ENCODE peak calls at places on chromosomes 12 and 14, in nine cellular contexts. One of them, this sample, is unnamed.

GRCh38 chr14:81400202-81400678 is at the start of gene STON2:
- DNase-seq in fibroblast of pulmonary artery: peak
- DNase-seq in brain microvascular endothelial cell: peak
- DNase-seq in body of pancreas: peak
- DNase-seq in ovary: no peak
- DNase-seq in mammary epithelial cell: peak
- DNase-seq in heart left ventricle: no peak
- DNase-seq in lower lobe of right lung: no peak
- DNase-seq in CD8-positive, alpha-beta T cell: no peak
- DNase-seq in this sample: no peak

GRCh38 chr14:52911904-52912303 is 38.9 kb downstream of the FERMT2 start:
- DNase-seq in fibroblast of pulmonary artery: no peak
- DNase-seq in brain microvascular endothelial cell: no peak
- DNase-seq in body of pancreas: no peak
- DNase-seq in ovary: no peak
- DNase-seq in mammary epithelial cell: no peak
- DNase-seq in heart left ventricle: no peak
- DNase-seq in lower lobe of right lung: no peak
- DNase-seq in CD8-positive, alpha-beta T cell: no peak
- DNase-seq in this sample: no peak

GRCh38 chr12:54429014-54429471 is 10.0 kb upstream of the ITGA5 start:
- DNase-seq in fibroblast of pulmonary artery: no peak
- DNase-seq in brain microvascular endothelial cell: no peak
- DNase-seq in body of pancreas: no peak
- DNase-seq in ovary: no peak
- DNase-seq in mammary epithelial cell: no peak
- DNase-seq in heart left ventricle: no peak
- DNase-seq in lower lobe of right lung: no peak
- DNase-seq in CD8-positive, alpha-beta T cell: no peak
- DNase-seq in this sample: no peak

GRCh38 chr14:100884456-100884855 is 19.1 kb downstream of the RTL1 start:
- DNase-seq in fibroblast of pulmonary artery: no peak
- DNase-seq in brain microvascular endothelial cell: no peak
- DNase-seq in body of pancreas: no peak
- DNase-seq in ovary: no peak
- DNase-seq in mammary epithelial cell: no peak
- DNase-seq in heart left ventricle: no peak
- DNase-seq in lower lobe of right lung: no peak
- DNase-seq in CD8-positive, alpha-beta T cell: no peak
- DNase-seq in this sample: no peak

GRCh38 chr12:3452348-3452747 is 38.7 kb upstream of the PRMT8 start:
- DNase-seq in fibroblast of pulmonary artery: no peak
- DNase-seq in brain microvascular endothelial cell: no peak
- DNase-seq in body of pancreas: no peak
- DNase-seq in ovary: no peak
- DNase-seq in mammary epithelial cell: no peak
- DNase-seq in heart left ventricle: no peak
- DNase-seq in lower lobe of right lung: no peak
- DNase-seq in CD8-positive, alpha-beta T cell: no peak
- DNase-seq in this sample: no peak

GRCh38 chr12:38886064-38886463 is 19.3 kb downstream of the CPNE8 start:
- DNase-seq in fibroblast of pulmonary artery: peak
- DNase-seq in brain microvascular endothelial cell: peak
- DNase-seq in body of pancreas: peak
- DNase-seq in ovary: no peak
- DNase-seq in mammary epithelial cell: peak
- DNase-seq in heart left ventricle: no peak
- DNase-seq in lower lobe of right lung: no peak
- DNase-seq in CD8-positive, alpha-beta T cell: no peak
- DNase-seq in this sample: peak

GRCh38 chr12:48973531-48973930 is 2.0 kb upstream of the WNT10B start:
- DNase-seq in fibroblast of pulmonary artery: no peak
- DNase-seq in brain microvascular endothelial cell: no peak
- DNase-seq in body of pancreas: no peak
- DNase-seq in ovary: no peak
- DNase-seq in mammary epithelial cell: no peak
- DNase-seq in heart left ventricle: peak
- DNase-seq in lower lobe of right lung: peak
- DNase-seq in CD8-positive, alpha-beta T cell: no peak
- DNase-seq in this sample: no peak

GRCh38 chr14:64110832-64111231 is 183.3 kb downstream of the ESR2 start:
- DNase-seq in fibroblast of pulmonary artery: no peak
- DNase-seq in brain microvascular endothelial cell: no peak
- DNase-seq in body of pancreas: no peak
- DNase-seq in ovary: no peak
- DNase-seq in mammary epithelial cell: peak
- DNase-seq in heart left ventricle: no peak
- DNase-seq in lower lobe of right lung: no peak
- DNase-seq in CD8-positive, alpha-beta T cell: no peak
- DNase-seq in this sample: peak

GRCh38 chr14:76576047-76576741 is 185.1 kb upstream of the VASH1 start:
- DNase-seq in fibroblast of pulmonary artery: peak
- DNase-seq in brain microvascular endothelial cell: no peak
- DNase-seq in body of pancreas: peak
- DNase-seq in ovary: no peak
- DNase-seq in mammary epithelial cell: no peak
- DNase-seq in heart left ventricle: no peak
- DNase-seq in lower lobe of right lung: no peak
- DNase-seq in CD8-positive, alpha-beta T cell: no peak
- DNase-seq in this sample: peak

GRCh38 chr14:68283378-68284123 is 464.0 kb downstream of the RAD51B start:
- DNase-seq in fibroblast of pulmonary artery: no peak
- DNase-seq in brain microvascular endothelial cell: no peak
- DNase-seq in body of pancreas: peak
- DNase-seq in ovary: no peak
- DNase-seq in mammary epithelial cell: no peak
- DNase-seq in heart left ventricle: peak
- DNase-seq in lower lobe of right lung: peak
- DNase-seq in CD8-positive, alpha-beta T cell: peak
- DNase-seq in this sample: no peak

DNA sequence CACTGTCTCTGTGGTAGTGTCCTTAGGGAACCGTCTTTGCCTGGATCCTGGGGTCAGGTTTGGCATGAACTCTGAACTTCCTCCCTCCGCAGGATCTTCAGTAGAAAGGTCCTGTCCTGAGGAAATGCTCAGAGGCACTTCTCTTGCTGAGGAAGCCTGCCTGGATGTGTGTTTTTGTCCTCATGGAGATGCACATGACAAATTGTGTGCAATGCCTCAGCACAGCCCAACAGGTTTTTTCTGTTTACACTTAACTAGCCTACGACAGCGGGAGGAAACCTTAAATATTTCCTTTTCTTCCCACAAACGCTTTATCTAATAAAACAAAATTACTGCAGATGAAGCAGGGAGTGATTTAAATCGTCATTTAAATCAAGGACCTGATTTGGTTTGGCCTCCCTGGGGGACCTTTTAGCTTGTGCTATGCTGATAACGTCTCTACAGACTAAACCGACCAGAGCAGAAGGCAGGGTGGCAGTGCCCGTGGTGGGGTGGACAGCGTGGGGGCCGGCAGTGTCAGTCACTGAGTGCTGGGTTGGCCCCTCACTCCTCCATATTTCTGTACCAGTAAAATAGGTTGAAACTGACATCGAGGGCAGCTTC is 18.5 kb downstream of the FBXL14 start:
- DNase-seq in fibroblast of pulmonary artery: peak
- DNase-seq in brain microvascular endothelial cell: no peak
- DNase-seq in body of pancreas: peak
- DNase-seq in ovary: no peak
- DNase-seq in mammary epithelial cell: no peak
- DNase-seq in heart left ventricle: no peak
- DNase-seq in lower lobe of right lung: no peak
- DNase-seq in CD8-positive, alpha-beta T cell: no peak
- DNase-seq in this sample: peak
- H3K4me3 ChIP-seq in fibroblast of pulmonary artery: peak
- H3K4me3 ChIP-seq in brain microvascular endothelial cell: no peak
- H3K4me3 ChIP-seq in body of pancreas: no peak
- H3K4me3 ChIP-seq in ovary: peak
- H3K4me3 ChIP-seq in mammary epithelial cell: no peak
- H3K4me3 ChIP-seq in heart left ventricle: no peak
- H3K4me3 ChIP-seq in lower lobe of right lung: peak
- H3K4me3 ChIP-seq in CD8-positive, alpha-beta T cell: no peak
- H3K4me3 ChIP-seq in this sample: peak

GRCh38 chr12:66352197-66352596 is 49.9 kb downstream of the HELB start:
- DNase-seq in fibroblast of pulmonary artery: peak
- DNase-seq in brain microvascular endothelial cell: peak
- DNase-seq in body of pancreas: no peak
- DNase-seq in ovary: no peak
- DNase-seq in mammary epithelial cell: no peak
- DNase-seq in heart left ventricle: no peak
- DNase-seq in lower lobe of right lung: no peak
- DNase-seq in CD8-positive, alpha-beta T cell: no peak
- DNase-seq in this sample: peak
- TF ChIP-seq CTCF in fibroblast of pulmonary artery: peak
- TF ChIP-seq CTCF in brain microvascular endothelial cell: peak
- TF ChIP-seq CTCF in body of pancreas: no peak
- TF ChIP-seq CTCF in ovary: no peak
- TF ChIP-seq CTCF in mammary epithelial cell: peak
- TF ChIP-seq CTCF in heart left ventricle: no peak
- TF ChIP-seq CTCF in lower lobe of right lung: no peak
- TF ChIP-seq CTCF in CD8-positive, alpha-beta T cell: no peak
- TF ChIP-seq CTCF in this sample: peak

GRCh38 chr14:61582815-61583214 is 112.5 kb upstream of the HIF1A start:
- DNase-seq in fibroblast of pulmonary artery: no peak
- DNase-seq in brain microvascular endothelial cell: no peak
- DNase-seq in body of pancreas: no peak
- DNase-seq in ovary: no peak
- DNase-seq in mammary epithelial cell: no peak
- DNase-seq in heart left ventricle: peak
- DNase-seq in lower lobe of right lung: no peak
- DNase-seq in CD8-positive, alpha-beta T cell: no peak
- DNase-seq in this sample: no peak
- H3K4me3 ChIP-seq in fibroblast of pulmonary artery: no peak
- H3K4me3 ChIP-seq in brain microvascular endothelial cell: no peak
- H3K4me3 ChIP-seq in body of pancreas: no peak
- H3K4me3 ChIP-seq in ovary: no peak
- H3K4me3 ChIP-seq in mammary epithelial cell: no peak
- H3K4me3 ChIP-seq in heart left ventricle: no peak
- H3K4me3 ChIP-seq in lower lobe of right lung: no peak
- H3K4me3 ChIP-seq in CD8-positive, alpha-beta T cell: no peak
- H3K4me3 ChIP-seq in this sample: no peak

DNA sequence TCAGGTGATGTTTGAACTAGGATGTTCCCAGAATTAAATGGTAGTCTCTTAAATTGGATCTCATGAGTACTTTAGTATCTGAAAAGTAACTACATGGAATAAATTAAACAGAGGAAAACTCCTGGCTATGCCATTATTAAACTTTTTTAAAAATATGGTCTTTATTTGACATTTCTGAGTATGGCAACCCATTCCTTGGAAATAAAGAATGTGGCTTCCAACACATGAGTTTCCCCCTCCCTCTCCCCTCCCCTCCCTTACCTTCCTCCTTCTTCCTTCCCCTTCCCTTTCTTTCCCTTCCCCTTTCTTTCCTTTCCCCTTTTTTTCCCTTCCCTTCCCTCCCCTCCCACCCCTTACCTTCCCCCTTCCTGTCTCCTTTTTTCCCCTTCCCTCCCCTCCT is 940.2 kb downstream of the DIO2 start:
- DNase-seq in fibroblast of pulmonary artery: no peak
- DNase-seq in brain microvascular endothelial cell: no peak
- DNase-seq in body of pancreas: no peak
- DNase-seq in ovary: no peak
- DNase-seq in mammary epithelial cell: no peak
- DNase-seq in heart left ventricle: no peak
- DNase-seq in lower lobe of right lung: no peak
- DNase-seq in CD8-positive, alpha-beta T cell: no peak
- DNase-seq in this sample: no peak
- TF ChIP-seq CTCF in fibroblast of pulmonary artery: no peak
- TF ChIP-seq CTCF in brain microvascular endothelial cell: no peak
- TF ChIP-seq CTCF in body of pancreas: no peak
- TF ChIP-seq CTCF in ovary: no peak
- TF ChIP-seq CTCF in mammary epithelial cell: no peak
- TF ChIP-seq CTCF in heart left ventricle: no peak
- TF ChIP-seq CTCF in lower lobe of right lung: no peak
- TF ChIP-seq CTCF in CD8-positive, alpha-beta T cell: no peak
- TF ChIP-seq CTCF in this sample: no peak

GRCh38 chr14:85533821-85534271 is 3.9 kb downstream of the FLRT2 start:
- DNase-seq in fibroblast of pulmonary artery: peak
- DNase-seq in brain microvascular endothelial cell: no peak
- DNase-seq in body of pancreas: peak
- DNase-seq in ovary: peak
- DNase-seq in mammary epithelial cell: peak
- DNase-seq in heart left ventricle: peak
- DNase-seq in lower lobe of right lung: peak
- DNase-seq in CD8-positive, alpha-beta T cell: no peak
- DNase-seq in this sample: peak
- H3K4me3 ChIP-seq in fibroblast of pulmonary artery: peak
- H3K4me3 ChIP-seq in brain microvascular endothelial cell: peak
- H3K4me3 ChIP-seq in body of pancreas: peak
- H3K4me3 ChIP-seq in ovary: peak
- H3K4me3 ChIP-seq in mammary epithelial cell: peak
- H3K4me3 ChIP-seq in heart left ventricle: peak
- H3K4me3 ChIP-seq in lower lobe of right lung: peak
- H3K4me3 ChIP-seq in CD8-positive, alpha-beta T cell: no peak
- H3K4me3 ChIP-seq in this sample: peak

GRCh38 chr12:24483732-24484131 is 465.2 kb downstream of the BCAT1 start:
- DNase-seq in fibroblast of pulmonary artery: no peak
- DNase-seq in brain microvascular endothelial cell: no peak
- DNase-seq in body of pancreas: no peak
- DNase-seq in ovary: no peak
- DNase-seq in mammary epithelial cell: no peak
- DNase-seq in heart left ventricle: no peak
- DNase-seq in lower lobe of right lung: no peak
- DNase-seq in CD8-positive, alpha-beta T cell: no peak
- DNase-seq in this sample: no peak
- TF ChIP-seq CTCF in fibroblast of pulmonary artery: no peak
- TF ChIP-seq CTCF in brain microvascular endothelial cell: no peak
- TF ChIP-seq CTCF in body of pancreas: no peak
- TF ChIP-seq CTCF in ovary: no peak
- TF ChIP-seq CTCF in mammary epithelial cell: no peak
- TF ChIP-seq CTCF in heart left ventricle: no peak
- TF ChIP-seq CTCF in lower lobe of right lung: no peak
- TF ChIP-seq CTCF in CD8-positive, alpha-beta T cell: no peak
- TF ChIP-seq CTCF in this sample: no peak

GRCh38 chr14:57364659-57365450 is 25.5 kb upstream of the NAA30 start:
- DNase-seq in fibroblast of pulmonary artery: no peak
- DNase-seq in brain microvascular endothelial cell: no peak
- DNase-seq in body of pancreas: no peak
- DNase-seq in ovary: no peak
- DNase-seq in mammary epithelial cell: no peak
- DNase-seq in heart left ventricle: no peak
- DNase-seq in lower lobe of right lung: no peak
- DNase-seq in CD8-positive, alpha-beta T cell: no peak
- DNase-seq in this sample: no peak
- H3K4me3 ChIP-seq in fibroblast of pulmonary artery: no peak
- H3K4me3 ChIP-seq in brain microvascular endothelial cell: no peak
- H3K4me3 ChIP-seq in body of pancreas: no peak
- H3K4me3 ChIP-seq in ovary: no peak
- H3K4me3 ChIP-seq in mammary epithelial cell: no peak
- H3K4me3 ChIP-seq in heart left ventricle: no peak
- H3K4me3 ChIP-seq in lower lobe of right lung: no peak
- H3K4me3 ChIP-seq in CD8-positive, alpha-beta T cell: no peak
- H3K4me3 ChIP-seq in this sample: no peak

This sample was measured in choroid plexus epithelial cell.